ENCODE peak calls at places on chromosomes 7 and 10, in four cellular contexts. D, X, U and Z are unnamed samples.

GRCh38 chr10:103448751-103449150 is 3.4 kb downstream of the CALHM2 start:
- DNase-seq in U (no peak), D (no peak), X (no peak), Z (no peak)

GRCh38 chr7:149468208-149468607 is 7.3 kb upstream of the ZNF777 start:
- DNase-seq in D (no peak), U (no peak), X (no peak), Z (peak)

GRCh38 chr7:30713397-30713796 is 31.1 kb upstream of the CRHR2 start:
- DNase-seq in D (no peak), X (no peak), U (no peak), Z (no peak)

GRCh38 chr10:74383617-74384016 is 232.6 kb downstream of the ADK start:
- DNase-seq in U (no peak), X (no peak), D (no peak), Z (no peak)

GRCh38 chr7:2626498-2627117 is 5.2 kb upstream of the TTYH3 start:
- DNase-seq in D (no peak), U (no peak), X (no peak), Z (no peak)

GRCh38 chr10:78405231-78405630 is 371.6 kb downstream of the RPS24 start:
- DNase-seq in D (no peak), X (no peak), U (no peak), Z (no peak)

GRCh38 chr10:87066865-87067264 is 27.8 kb downstream of the GLUD1 start:
- DNase-seq in D (no peak), X (no peak), U (no peak), Z (no peak)

GRCh38 chr10:101297901-101298451 is 56.0 kb upstream of the BTRC start:
- DNase-seq in X (peak), U (peak), D (peak), Z (no peak)

GRCh38 chr7:143484059-143484458 is 6.4 kb downstream of the TAS2R41 start:
- DNase-seq in X (no peak), U (no peak), D (no peak), Z (no peak)

GRCh38 chr10:78248651-78249464 is 215.2 kb downstream of the RPS24 start:
- DNase-seq in D (no peak), U (no peak), X (no peak), Z (no peak)

GRCh38 chr10:88047589-88047988 is 184.2 kb downstream of the PTEN start:
- DNase-seq in X (no peak), U (no peak), D (no peak), Z (no peak)

GRCh38 chr7:155333346-155334234 is 35.9 kb downstream of the INSIG1 start:
- DNase-seq in X (no peak), U (no peak), D (no peak), Z (no peak)

GRCh38 chr7:48976268-48976667 is 51.9 kb downstream of the CDC14C start:
- DNase-seq in U (no peak), X (no peak), D (no peak), Z (no peak)

GRCh38 chr7:139771001-139771956 is 6.5 kb downstream of the HIPK2 start:
- DNase-seq in U (no peak), X (no peak), D (no peak), Z (no peak)

GRCh38 chr7:110224643-110225042 is 866.3 kb upstream of the LRRN3 start:
- DNase-seq in X (no peak), U (no peak), D (no peak), Z (no peak)

GRCh38 chr10:59375990-59376389 is 13.6 kb upstream of the FAM13C start:
- DNase-seq in U (no peak), D (no peak), X (no peak), Z (no peak)

GRCh38 chr7:131878777-131879176 is 322.3 kb upstream of the PODXL start:
- DNase-seq in X (no peak), U (no peak), D (no peak), Z (no peak)

GRCh38 chr10:42990016-42990720 is 86.7 kb upstream of the RET start:
- DNase-seq in X (no peak), U (no peak), D (no peak), Z (peak)

GRCh38 chr10:61136151-61136550 is 192.2 kb upstream of the RHOBTB1 start:
- DNase-seq in U (no peak), D (no peak), X (no peak), Z (no peak)

GRCh38 chr10:119296703-119297102 is 89.3 kb downstream of the GRK5 start:
- DNase-seq in X (no peak), D (no peak), U (no peak), Z (no peak)

GRCh38 chr7:152369518-152369917 is 66.3 kb downstream of the KMT2C start:
- DNase-seq in X (no peak), U (no peak), D (no peak), Z (no peak)

GRCh38 chr10:131975796-131976195 is 5.9 kb downstream of the BNIP3 start:
- DNase-seq in X (no peak), D (no peak), U (no peak), Z (no peak)

GRCh38 chr10:5587151-5588079 is 62.7 kb downstream of the CALML3 start:
- DNase-seq in U (no peak), D (no peak), X (no peak), Z (no peak)

GRCh38 chr7:16592395-16592794 is 53.2 kb downstream of the ANKMY2 start:
- DNase-seq in D (no peak), U (no peak), X (no peak), Z (no peak)

GRCh38 chr10:14293516-14293915 is 37.2 kb downstream of the FRMD4A start:
- DNase-seq in U (no peak), D (no peak), X (no peak), Z (no peak)

GRCh38 chr10:124724279-124725027 is 19.7 kb downstream of the FAM53B start:
- DNase-seq in X (no peak), U (no peak), D (no peak), Z (no peak)

GRCh38 chr7:45402480-45403218 is 171.5 kb upstream of the ADCY1 start:
- DNase-seq in U (no peak), X (no peak), D (no peak), Z (peak)

GRCh38 chr10:76721891-76722505 is 915.6 kb downstream of the KCNMA1 start:
- DNase-seq in U (no peak), D (no peak), X (no peak), Z (no peak)

GRCh38 chr7:137577184-137577583 is 233.7 kb upstream of the PTN start:
- DNase-seq in D (no peak), U (no peak), X (no peak), Z (no peak)

GRCh38 chr7:148277042-148277660 is 313.4 kb upstream of the C7orf33 start:
- DNase-seq in X (no peak), D (no peak), U (no peak), Z (no peak)